ENCODE peak calls at places on chromosome 11, in six cellular contexts. F is fibroblast of lung, Y is tibial nerve, A is pancreas, G is choroid plexus epithelial cell, X is MM.1S. W is an unnamed sample.

GRCh38 chr11:19525276-19525675 is 187.4 kb upstream of the NAV2 start:
- DNase-seq in G (no peak), X (no peak), Y (no peak), F (no peak), A (no peak), W (no peak)

GRCh38 chr11:43868852-43869567 is 11.6 kb upstream of the ALKBH3 start:
- DNase-seq in F (peak; percentile 67), X (peak; percentile 76), A (no peak), G (peak; percentile 91), Y (no peak), W (peak; percentile 35)

GRCh38 chr11:7534030-7534378 is 20.2 kb downstream of the PPFIBP2 start:
- DNase-seq in F (no peak), X (no peak), A (no peak), Y (no peak), G (no peak), W (no peak)

GRCh38 chr11:44950036-44950624 is 553 bp downstream of the TP53I11 start:
- DNase-seq in G (peak; percentile 21), A (peak; percentile 37), Y (no peak), X (no peak), F (no peak), W (no peak)

GRCh38 chr11:130037058-130037457 is 32.6 kb upstream of the APLP2 start:
- DNase-seq in A (no peak), F (peak; percentile 51), X (no peak), G (peak; percentile 85), Y (no peak), W (no peak)

GRCh38 chr11:3160252-3161031 is 4.7 kb downstream of the OSBPL5 start:
- DNase-seq in X (no peak), Y (peak; percentile 85), G (peak; percentile 96), F (peak; percentile 96), A (peak; percentile 77), W (no peak)

GRCh38 chr11:17845431-17845881 is 110.9 kb downstream of the KCNC1 start:
- DNase-seq in F (peak; percentile 95), X (no peak), A (no peak), G (peak; percentile 80), Y (no peak), W (no peak)

GRCh38 chr11:74749965-74750296 is 1.3 kb downstream of the RNF169 start:
- DNase-seq in A (no peak), G (no peak), Y (no peak), F (no peak), X (no peak), W (no peak)

DNA sequence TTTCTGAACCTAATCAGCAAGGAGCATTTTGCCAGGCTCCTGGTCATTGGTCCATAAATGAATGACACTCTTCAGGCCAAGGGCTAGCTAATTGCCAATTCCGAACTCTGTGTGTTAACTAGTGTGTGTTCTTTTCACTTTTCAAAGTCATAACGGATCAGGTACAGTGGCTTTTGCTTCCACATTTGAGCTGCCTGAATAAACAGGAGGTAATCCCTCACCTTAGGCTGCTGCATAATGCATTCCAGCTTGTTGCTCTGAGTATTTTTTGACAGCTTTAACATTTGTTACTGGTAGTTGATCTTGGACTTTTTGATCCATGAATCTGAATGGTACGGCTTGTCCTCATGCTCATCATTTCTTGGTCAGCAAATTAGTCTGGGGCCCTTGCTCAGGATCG is 485.1 kb downstream of the CNTN5 start:
- DNase-seq in A (no peak), X (no peak), G (no peak), F (no peak), Y (no peak), W (no peak)
- TF ChIP-seq CTCF in A (no peak), X (no peak), G (no peak), F (no peak), Y (no peak), W (no peak)

GRCh38 chr11:76209671-76209955 is 3.3 kb upstream of the WNT11 start:
- DNase-seq in X (peak; percentile 12), A (no peak), Y (no peak), F (no peak), G (no peak), W (no peak)

GRCh38 chr11:76208438-76208828 is 2.1 kb upstream of the WNT11 start:
- DNase-seq in A (no peak), F (no peak), X (no peak), Y (no peak), G (no peak), W (no peak)

GRCh38 chr11:76208829-76209670 is 2.7 kb upstream of the WNT11 start:
- DNase-seq in G (peak; percentile 40), X (peak; percentile 79), F (peak; percentile 37), Y (peak; percentile 44), A (peak; percentile 85), W (no peak)

GRCh38 chr11:76206327-76207081 is at the start of gene WNT11:
- DNase-seq in X (peak; percentile 59), F (peak; percentile 6), G (no peak), A (peak; percentile 64), Y (no peak), W (no peak)

GRCh38 chr11:76207642-76208378 is 1.5 kb upstream of the WNT11 start:
- DNase-seq in Y (peak; percentile 67), F (peak; percentile 73), A (peak; percentile 74), G (peak; percentile 80), X (peak; percentile 79), W (peak; percentile 15)
- H3K4me3 ChIP-seq in Y (peak overlapping the region; percentile 62), F (peak overlapping the region; percentile 55), A (peak overlapping the region; percentile 63), G (peak overlapping the region; percentile 39), X (peak overlapping the region; percentile 64), W (peak overlapping the region; percentile 42)

DNA sequence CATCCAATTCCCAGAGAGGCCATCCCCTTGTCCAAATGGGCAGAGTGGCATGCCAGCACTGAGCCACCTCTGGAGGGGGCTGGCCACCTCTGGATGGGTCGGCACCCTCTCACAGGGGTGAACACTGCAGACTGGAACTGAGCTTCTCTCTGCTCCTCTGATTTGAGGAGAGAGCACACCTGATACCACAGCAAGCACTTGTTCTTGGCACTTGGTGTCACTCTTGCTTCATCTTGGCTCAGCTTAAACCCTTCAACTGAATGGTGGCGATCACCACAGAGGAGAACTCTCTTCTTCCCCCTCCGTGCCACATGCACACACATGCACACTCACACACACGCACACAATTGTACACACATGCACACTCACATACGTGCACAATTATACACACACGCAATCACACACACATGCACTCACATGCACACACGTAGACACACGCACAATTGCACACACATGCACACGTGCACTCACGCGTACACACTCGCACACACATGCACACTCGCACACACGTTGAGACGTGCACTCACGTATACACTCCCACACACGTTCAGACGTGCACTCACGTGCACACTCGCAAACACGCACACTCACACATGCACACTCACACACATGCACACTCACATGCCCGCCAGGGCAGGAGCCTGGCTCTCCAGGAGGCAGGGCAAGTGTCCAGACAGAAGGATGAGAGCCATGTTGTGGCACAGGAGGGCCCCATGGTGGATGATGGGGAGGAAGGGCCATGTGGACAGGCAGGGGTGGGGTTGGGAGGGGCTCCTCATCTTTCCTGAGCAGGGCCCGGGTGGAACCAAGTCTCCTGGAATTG is 23.4 kb downstream of the OVOL1 start:
- DNase-seq in F (no peak), X (peak; percentile 37), A (no peak), Y (no peak), G (no peak), W (no peak)
- TF ChIP-seq CTCF in F (no peak), X (peak; percentile 23), A (no peak), Y (no peak), G (no peak), W (no peak)

GRCh38 chr11:91295591-91295990 is 929.0 kb upstream of the FAT3 start:
- DNase-seq in Y (no peak), G (peak; percentile 8), F (peak; percentile 33), X (no peak), A (no peak), W (no peak)
- H3K4me3 ChIP-seq in Y (no peak overlapping the region), G (no peak overlapping the region), F (no peak overlapping the region), X (no peak overlapping the region), A (no peak overlapping the region), W (no peak overlapping the region)

GRCh38 chr11:85893378-85893777 is 38.2 kb downstream of the CCDC83 start:
- DNase-seq in Y (no peak), G (peak; percentile 8), F (no peak), A (no peak), X (no peak), W (no peak)
- TF ChIP-seq CTCF in Y (no peak), G (no peak), F (no peak), A (no peak), X (no peak), W (no peak)

W was measured in LNCaP clone FGC.